ENCODE peak calls at places on chromosomes 3 and 15, in seven cellular contexts. One of them, this sample, is unnamed.

GRCh38 chr3:33360136-33360825 is 79.9 kb downstream of the UBP1 start:
- DNase-seq in psoas muscle: no peak
- DNase-seq in A549: peak
- DNase-seq in bronchial epithelial cell: peak
- DNase-seq in endodermal cell: no peak
- DNase-seq in uterus: no peak
- DNase-seq in cardiac muscle cell: peak
- DNase-seq in this sample: no peak

GRCh38 chr3:8822141-8822540 is 52.7 kb upstream of the OXTR start:
- DNase-seq in psoas muscle: no peak
- DNase-seq in A549: no peak
- DNase-seq in bronchial epithelial cell: peak
- DNase-seq in endodermal cell: no peak
- DNase-seq in uterus: no peak
- DNase-seq in cardiac muscle cell: peak
- DNase-seq in this sample: no peak

GRCh38 chr15:80730931-80731330 is 35.8 kb downstream of the ABHD17C start:
- DNase-seq in psoas muscle: no peak
- DNase-seq in A549: no peak
- DNase-seq in bronchial epithelial cell: no peak
- DNase-seq in endodermal cell: no peak
- DNase-seq in uterus: no peak
- DNase-seq in cardiac muscle cell: no peak
- DNase-seq in this sample: no peak

GRCh38 chr3:148146947-148147346 is 550.8 kb upstream of the AGTR1 start:
- DNase-seq in psoas muscle: no peak
- DNase-seq in A549: no peak
- DNase-seq in bronchial epithelial cell: peak
- DNase-seq in endodermal cell: no peak
- DNase-seq in uterus: no peak
- DNase-seq in cardiac muscle cell: peak
- DNase-seq in this sample: no peak

GRCh38 chr15:22979069-22979698 is 984 bp downstream of the CYFIP1 start:
- DNase-seq in psoas muscle: peak
- DNase-seq in A549: peak
- DNase-seq in bronchial epithelial cell: peak
- DNase-seq in endodermal cell: peak
- DNase-seq in uterus: no peak
- DNase-seq in cardiac muscle cell: peak
- DNase-seq in this sample: no peak

GRCh38 chr3:58068126-58068809 is 60.0 kb downstream of the FLNB start:
- DNase-seq in psoas muscle: no peak
- DNase-seq in A549: no peak
- DNase-seq in bronchial epithelial cell: no peak
- DNase-seq in endodermal cell: no peak
- DNase-seq in uterus: no peak
- DNase-seq in cardiac muscle cell: no peak
- DNase-seq in this sample: no peak

GRCh38 chr15:88246666-88247446 is 9.7 kb downstream of the NTRK3 start:
- DNase-seq in psoas muscle: peak
- DNase-seq in A549: peak
- DNase-seq in bronchial epithelial cell: peak
- DNase-seq in endodermal cell: peak
- DNase-seq in uterus: peak
- DNase-seq in cardiac muscle cell: peak
- DNase-seq in this sample: peak

GRCh38 chr3:114436182-114436581 is 142.4 kb downstream of the TIGIT start:
- DNase-seq in psoas muscle: no peak
- DNase-seq in A549: no peak
- DNase-seq in bronchial epithelial cell: no peak
- DNase-seq in endodermal cell: no peak
- DNase-seq in uterus: no peak
- DNase-seq in cardiac muscle cell: no peak
- DNase-seq in this sample: no peak

GRCh38 chr3:136728434-136728833 is 23.7 kb downstream of the STAG1 start:
- DNase-seq in psoas muscle: no peak
- DNase-seq in A549: no peak
- DNase-seq in bronchial epithelial cell: no peak
- DNase-seq in endodermal cell: no peak
- DNase-seq in uterus: no peak
- DNase-seq in cardiac muscle cell: no peak
- DNase-seq in this sample: no peak

GRCh38 chr3:50418845-50419244 is 59.5 kb upstream of the TMEM115 start:
- DNase-seq in psoas muscle: no peak
- DNase-seq in A549: no peak
- DNase-seq in bronchial epithelial cell: no peak
- DNase-seq in endodermal cell: no peak
- DNase-seq in uterus: peak
- DNase-seq in cardiac muscle cell: peak
- DNase-seq in this sample: no peak

GRCh38 chr3:47527952-47528718 is 14.6 kb upstream of the ELP6 start:
- DNase-seq in psoas muscle: no peak
- DNase-seq in A549: no peak
- DNase-seq in bronchial epithelial cell: peak
- DNase-seq in endodermal cell: no peak
- DNase-seq in uterus: no peak
- DNase-seq in cardiac muscle cell: no peak
- DNase-seq in this sample: no peak

GRCh38 chr3:168165390-168166269 is 69.9 kb upstream of the GOLIM4 start:
- DNase-seq in psoas muscle: peak
- DNase-seq in A549: peak
- DNase-seq in bronchial epithelial cell: peak
- DNase-seq in endodermal cell: peak
- DNase-seq in uterus: peak
- DNase-seq in cardiac muscle cell: peak
- DNase-seq in this sample: no peak

GRCh38 chr3:84487296-84487695 is 471.5 kb upstream of the CADM2 start:
- DNase-seq in psoas muscle: no peak
- DNase-seq in A549: no peak
- DNase-seq in bronchial epithelial cell: no peak
- DNase-seq in endodermal cell: no peak
- DNase-seq in uterus: no peak
- DNase-seq in cardiac muscle cell: no peak
- DNase-seq in this sample: no peak

GRCh38 chr3:64830681-64831080 is 142.9 kb upstream of the ADAMTS9 start:
- DNase-seq in psoas muscle: no peak
- DNase-seq in A549: no peak
- DNase-seq in bronchial epithelial cell: no peak
- DNase-seq in endodermal cell: no peak
- DNase-seq in uterus: no peak
- DNase-seq in cardiac muscle cell: no peak
- DNase-seq in this sample: no peak

GRCh38 chr3:182118081-182118480 is 406.4 kb downstream of the SOX2 start:
- DNase-seq in psoas muscle: no peak
- DNase-seq in A549: no peak
- DNase-seq in bronchial epithelial cell: peak
- DNase-seq in endodermal cell: no peak
- DNase-seq in uterus: no peak
- DNase-seq in cardiac muscle cell: no peak
- DNase-seq in this sample: no peak

GRCh38 chr15:68349173-68349572 is 71.6 kb downstream of the FEM1B start:
- DNase-seq in psoas muscle: no peak
- DNase-seq in A549: no peak
- DNase-seq in bronchial epithelial cell: no peak
- DNase-seq in endodermal cell: no peak
- DNase-seq in uterus: no peak
- DNase-seq in cardiac muscle cell: peak
- DNase-seq in this sample: no peak

GRCh38 chr15:48582472-48583235 is 62.9 kb downstream of the FBN1 start:
- DNase-seq in psoas muscle: no peak
- DNase-seq in A549: no peak
- DNase-seq in bronchial epithelial cell: peak
- DNase-seq in endodermal cell: no peak
- DNase-seq in uterus: no peak
- DNase-seq in cardiac muscle cell: peak
- DNase-seq in this sample: no peak

GRCh38 chr3:195098741-195099525 is 172.0 kb downstream of the XXYLT1 start:
- DNase-seq in psoas muscle: no peak
- DNase-seq in A549: no peak
- DNase-seq in bronchial epithelial cell: no peak
- DNase-seq in endodermal cell: no peak
- DNase-seq in uterus: no peak
- DNase-seq in cardiac muscle cell: no peak
- DNase-seq in this sample: no peak

GRCh38 chr3:124217542-124217941 is 225.6 kb upstream of the ROPN1 start:
- DNase-seq in psoas muscle: peak
- DNase-seq in A549: peak
- DNase-seq in bronchial epithelial cell: peak
- DNase-seq in endodermal cell: peak
- DNase-seq in uterus: peak
- DNase-seq in cardiac muscle cell: peak
- DNase-seq in this sample: peak

GRCh38 chr15:39213385-39213840 is 367.5 kb upstream of the THBS1 start:
- DNase-seq in psoas muscle: no peak
- DNase-seq in A549: peak
- DNase-seq in bronchial epithelial cell: peak
- DNase-seq in endodermal cell: peak
- DNase-seq in uterus: peak
- DNase-seq in cardiac muscle cell: peak
- DNase-seq in this sample: peak

GRCh38 chr3:174408310-174408709 is 450.8 kb upstream of the NAALADL2 start:
- DNase-seq in psoas muscle: no peak
- DNase-seq in A549: peak
- DNase-seq in bronchial epithelial cell: peak
- DNase-seq in endodermal cell: no peak
- DNase-seq in uterus: no peak
- DNase-seq in cardiac muscle cell: peak
- DNase-seq in this sample: no peak

GRCh38 chr3:108099203-108099602 is 8.4 kb upstream of the CD47 start:
- DNase-seq in psoas muscle: no peak
- DNase-seq in A549: no peak
- DNase-seq in bronchial epithelial cell: no peak
- DNase-seq in endodermal cell: no peak
- DNase-seq in uterus: no peak
- DNase-seq in cardiac muscle cell: no peak
- DNase-seq in this sample: no peak

GRCh38 chr3:5267253-5267652 is 79.7 kb downstream of the EDEM1 start:
- DNase-seq in psoas muscle: no peak
- DNase-seq in A549: no peak
- DNase-seq in bronchial epithelial cell: no peak
- DNase-seq in endodermal cell: no peak
- DNase-seq in uterus: no peak
- DNase-seq in cardiac muscle cell: no peak
- DNase-seq in this sample: no peak

GRCh38 chr3:176967525-176967924 is 229.8 kb downstream of the TBL1XR1 start:
- DNase-seq in psoas muscle: no peak
- DNase-seq in A549: peak
- DNase-seq in bronchial epithelial cell: no peak
- DNase-seq in endodermal cell: no peak
- DNase-seq in uterus: no peak
- DNase-seq in cardiac muscle cell: no peak
- DNase-seq in this sample: no peak

GRCh38 chr3:185820973-185821758 is 3.7 kb downstream of the IGF2BP2 start:
- DNase-seq in psoas muscle: no peak
- DNase-seq in A549: peak
- DNase-seq in bronchial epithelial cell: peak
- DNase-seq in endodermal cell: no peak
- DNase-seq in uterus: no peak
- DNase-seq in cardiac muscle cell: peak
- DNase-seq in this sample: no peak
- H3K4me3 ChIP-seq in psoas muscle: peak
- H3K4me3 ChIP-seq in A549: peak
- H3K4me3 ChIP-seq in bronchial epithelial cell: peak
- H3K4me3 ChIP-seq in endodermal cell: peak
- H3K4me3 ChIP-seq in uterus: no peak
- H3K4me3 ChIP-seq in cardiac muscle cell: peak
- H3K4me3 ChIP-seq in this sample: no peak

DNA sequence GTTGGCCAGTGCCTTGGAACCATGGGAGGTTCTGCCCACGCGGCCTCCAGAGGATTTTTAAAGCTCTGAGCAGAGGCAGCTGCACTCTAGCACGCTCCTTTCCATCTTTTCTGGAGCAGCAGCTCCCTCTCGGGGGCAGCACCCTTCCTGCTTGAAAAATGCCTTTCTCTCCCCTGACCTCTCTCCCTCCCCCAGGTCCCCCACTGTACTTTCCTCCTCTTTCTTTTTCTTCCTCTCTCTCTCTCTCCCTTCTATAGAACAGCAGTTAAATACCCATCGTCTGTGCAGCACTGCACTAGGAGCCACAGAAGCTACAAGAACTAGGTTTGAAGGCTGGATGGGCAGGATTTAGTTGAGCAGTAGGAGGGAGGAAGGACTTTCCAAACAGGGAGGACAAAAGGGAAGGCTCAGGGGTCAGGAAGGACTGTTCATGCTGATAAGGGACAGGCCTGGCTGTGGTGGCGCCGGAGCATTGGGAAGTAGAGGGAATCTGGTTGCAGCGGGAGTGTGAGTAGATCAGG is 4.4 kb downstream of the ALPK3 start:
- DNase-seq in psoas muscle: no peak
- DNase-seq in A549: no peak
- DNase-seq in bronchial epithelial cell: no peak
- DNase-seq in endodermal cell: no peak
- DNase-seq in uterus: peak
- DNase-seq in cardiac muscle cell: peak
- DNase-seq in this sample: peak
- H3K4me3 ChIP-seq in psoas muscle: peak
- H3K4me3 ChIP-seq in A549: no peak
- H3K4me3 ChIP-seq in bronchial epithelial cell: no peak
- H3K4me3 ChIP-seq in endodermal cell: no peak
- H3K4me3 ChIP-seq in uterus: no peak
- H3K4me3 ChIP-seq in cardiac muscle cell: no peak
- H3K4me3 ChIP-seq in this sample: no peak

GRCh38 chr3:116384717-116385116 is 60.6 kb downstream of the LSAMP start:
- DNase-seq in psoas muscle: no peak
- DNase-seq in A549: no peak
- DNase-seq in bronchial epithelial cell: no peak
- DNase-seq in endodermal cell: no peak
- DNase-seq in uterus: no peak
- DNase-seq in cardiac muscle cell: no peak
- DNase-seq in this sample: no peak
- H3K4me3 ChIP-seq in psoas muscle: no peak
- H3K4me3 ChIP-seq in A549: no peak
- H3K4me3 ChIP-seq in bronchial epithelial cell: no peak
- H3K4me3 ChIP-seq in endodermal cell: no peak
- H3K4me3 ChIP-seq in uterus: no peak
- H3K4me3 ChIP-seq in cardiac muscle cell: no peak
- H3K4me3 ChIP-seq in this sample: no peak

GRCh38 chr3:117054551-117054950 is 345.0 kb downstream of the TUSC7 start:
- DNase-seq in psoas muscle: no peak
- DNase-seq in A549: no peak
- DNase-seq in bronchial epithelial cell: no peak
- DNase-seq in endodermal cell: no peak
- DNase-seq in uterus: no peak
- DNase-seq in cardiac muscle cell: no peak
- DNase-seq in this sample: no peak

GRCh38 chr3:117047951-117048705 is 338.5 kb downstream of the TUSC7 start:
- DNase-seq in psoas muscle: no peak
- DNase-seq in A549: no peak
- DNase-seq in bronchial epithelial cell: no peak
- DNase-seq in endodermal cell: no peak
- DNase-seq in uterus: no peak
- DNase-seq in cardiac muscle cell: no peak
- DNase-seq in this sample: no peak

DNA sequence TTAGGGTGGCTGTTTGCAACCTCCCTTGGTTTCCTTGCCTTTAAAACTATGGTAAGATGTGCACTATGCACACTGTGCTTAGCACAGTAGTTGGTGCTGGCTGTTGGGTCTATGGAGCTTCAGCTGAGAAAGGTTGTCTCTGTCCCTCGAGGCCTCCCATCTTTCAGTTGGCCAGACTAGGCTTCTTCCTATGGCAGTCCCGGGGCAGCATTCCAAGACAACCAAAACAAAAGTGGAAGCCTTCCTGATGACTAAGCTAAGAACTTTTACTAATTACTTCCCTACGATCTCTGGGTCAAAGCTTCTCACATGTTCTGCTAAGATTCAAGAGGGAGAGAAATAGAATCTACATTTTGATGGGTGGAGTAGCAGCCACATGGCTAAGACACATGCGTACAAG is 342.8 kb downstream of the TUSC7 start:
- DNase-seq in psoas muscle: no peak
- DNase-seq in A549: no peak
- DNase-seq in bronchial epithelial cell: no peak
- DNase-seq in endodermal cell: no peak
- DNase-seq in uterus: no peak
- DNase-seq in cardiac muscle cell: no peak
- DNase-seq in this sample: no peak
- H3K4me3 ChIP-seq in psoas muscle: no peak
- H3K4me3 ChIP-seq in A549: no peak
- H3K4me3 ChIP-seq in bronchial epithelial cell: no peak
- H3K4me3 ChIP-seq in endodermal cell: no peak
- H3K4me3 ChIP-seq in uterus: no peak
- H3K4me3 ChIP-seq in cardiac muscle cell: no peak
- H3K4me3 ChIP-seq in this sample: no peak

This sample was measured in ovary.